ENCODE peak calls at places on chromosomes 11 and 22, in nine cellular contexts. O is heart left ventricle, Y is right atrium auricular region, C is suprapubic skin, Q is mesothelial cell of epicardium, D is transverse colon, A is colonic mucosa, J is breast epithelium, L is fibroblast of lung. T is an unnamed sample.

GRCh38 chr22:47928626-47929025 is 1166.2 kb downstream of the TBC1D22A start:
- DNase-seq in Y (peak), Q (no peak), D (no peak), L (no peak), J (no peak), A (no peak), O (no peak), C (no peak), T (no peak)

GRCh38 chr11:14422814-14423182 is 63.8 kb upstream of the RRAS2 start:
- DNase-seq in O (no peak), L (no peak), A (no peak), Q (no peak), C (no peak), J (no peak), Y (no peak), D (no peak), T (no peak)

GRCh38 chr11:2778630-2779498 is 79.1 kb upstream of the KCNQ1OT1 start:
- DNase-seq in A (peak), Q (peak), L (peak), D (peak), C (peak), J (peak), Y (peak), O (peak), T (peak)

GRCh38 chr11:128328955-128329551 is 258.3 kb downstream of the ETS1 start:
- DNase-seq in O (peak), J (no peak), A (no peak), Q (no peak), D (no peak), Y (no peak), C (no peak), L (no peak), T (no peak)

GRCh38 chr22:23289851-23290724 is 109.8 kb downstream of the BCR start:
- DNase-seq in L (peak), D (peak), O (no peak), J (no peak), Y (no peak), Q (peak), A (peak), C (no peak), T (peak)

GRCh38 chr22:17267661-17268330 is 48.6 kb upstream of the ADA2 start:
- DNase-seq in L (no peak), O (no peak), A (no peak), C (no peak), J (no peak), Y (no peak), D (no peak), Q (no peak), T (no peak)

GRCh38 chr22:30318773-30319419 is 7.8 kb downstream of the TBC1D10A start:
- DNase-seq in A (no peak), Y (no peak), J (no peak), O (no peak), C (no peak), D (no peak), Q (no peak), L (no peak), T (no peak)

GRCh38 chr11:120985718-120986569 is 38.0 kb upstream of the TBCEL start:
- DNase-seq in Q (peak), J (no peak), Y (no peak), O (no peak), A (peak), L (peak), C (no peak), D (peak), T (no peak)

GRCh38 chr22:18154821-18155390 is 4.9 kb downstream of the USP18 start:
- DNase-seq in J (no peak), D (no peak), A (no peak), C (no peak), Q (no peak), L (no peak), Y (no peak), O (no peak), T (no peak)

GRCh38 chr22:37904572-37905533 is 1.2 kb upstream of the MICALL1 start:
- DNase-seq in O (no peak), C (no peak), A (peak), Q (no peak), Y (peak), D (peak), L (peak), J (no peak), T (peak)

GRCh38 chr22:24952837-24953293 is 349 bp downstream of the KIAA1671 start:
- DNase-seq in Q (no peak), D (peak), A (peak), L (peak), C (no peak), Y (no peak), O (peak), J (peak), T (no peak)

GRCh38 chr11:101003468-101003867 is 126.1 kb downstream of the PGR start:
- DNase-seq in L (no peak), A (no peak), C (no peak), Q (no peak), O (no peak), Y (no peak), J (no peak), D (no peak), T (no peak)

GRCh38 chr11:114277637-114278341 is 18.4 kb upstream of the NNMT start:
- DNase-seq in L (no peak), O (no peak), Q (no peak), D (no peak), J (no peak), Y (no peak), C (no peak), A (no peak), T (no peak)

GRCh38 chr11:125579811-125580210 is 10.5 kb downstream of the EI24 start:
- DNase-seq in J (no peak), D (no peak), Y (no peak), L (no peak), A (no peak), Q (no peak), O (no peak), C (no peak), T (no peak)

GRCh38 chr11:30741039-30741550 is 154.9 kb upstream of the MPPED2 start:
- DNase-seq in A (no peak), Q (no peak), O (no peak), C (no peak), J (no peak), D (peak), L (peak), Y (no peak), T (no peak)

GRCh38 chr11:68641880-68642279 is 42.5 kb upstream of the GAL start:
- DNase-seq in A (no peak), Q (no peak), D (no peak), Y (no peak), J (no peak), C (no peak), O (no peak), L (no peak), T (no peak)

GRCh38 chr11:68646832-68647231 is 37.5 kb upstream of the GAL start:
- DNase-seq in L (no peak), C (no peak), O (no peak), D (no peak), Q (no peak), Y (no peak), J (no peak), A (no peak), T (no peak)

GRCh38 chr11:68643576-68643975 is 40.8 kb upstream of the GAL start:
- DNase-seq in O (no peak), D (no peak), Y (no peak), J (no peak), C (no peak), A (no peak), Q (no peak), L (peak), T (no peak)
- TF ChIP-seq CTCF in O (no peak), D (no peak), Y (no peak), J (no peak), C (no peak), A (no peak), Q (no peak), L (no peak), T (no peak)

GRCh38 chr11:76669901-76670474 is 559 bp downstream of the LRRC32 start:
- DNase-seq in L (peak), A (peak), D (no peak), C (no peak), O (peak), J (no peak), Y (no peak), Q (no peak), T (no peak)

GRCh38 chr11:76672431-76673163 is 2.0 kb upstream of the LRRC32 start:
- DNase-seq in D (peak), Y (no peak), L (no peak), J (no peak), Q (no peak), A (no peak), C (no peak), O (no peak), T (peak)

GRCh38 chr11:76671236-76671590 is 666 bp upstream of the LRRC32 start:
- DNase-seq in Q (no peak), Y (no peak), J (no peak), L (no peak), A (no peak), O (no peak), D (no peak), C (no peak), T (no peak)

GRCh38 chr11:76671626-76672309 is 1.2 kb upstream of the LRRC32 start:
- DNase-seq in J (no peak), O (no peak), L (no peak), Q (no peak), Y (no peak), C (no peak), D (no peak), A (no peak), T (no peak)

DNA sequence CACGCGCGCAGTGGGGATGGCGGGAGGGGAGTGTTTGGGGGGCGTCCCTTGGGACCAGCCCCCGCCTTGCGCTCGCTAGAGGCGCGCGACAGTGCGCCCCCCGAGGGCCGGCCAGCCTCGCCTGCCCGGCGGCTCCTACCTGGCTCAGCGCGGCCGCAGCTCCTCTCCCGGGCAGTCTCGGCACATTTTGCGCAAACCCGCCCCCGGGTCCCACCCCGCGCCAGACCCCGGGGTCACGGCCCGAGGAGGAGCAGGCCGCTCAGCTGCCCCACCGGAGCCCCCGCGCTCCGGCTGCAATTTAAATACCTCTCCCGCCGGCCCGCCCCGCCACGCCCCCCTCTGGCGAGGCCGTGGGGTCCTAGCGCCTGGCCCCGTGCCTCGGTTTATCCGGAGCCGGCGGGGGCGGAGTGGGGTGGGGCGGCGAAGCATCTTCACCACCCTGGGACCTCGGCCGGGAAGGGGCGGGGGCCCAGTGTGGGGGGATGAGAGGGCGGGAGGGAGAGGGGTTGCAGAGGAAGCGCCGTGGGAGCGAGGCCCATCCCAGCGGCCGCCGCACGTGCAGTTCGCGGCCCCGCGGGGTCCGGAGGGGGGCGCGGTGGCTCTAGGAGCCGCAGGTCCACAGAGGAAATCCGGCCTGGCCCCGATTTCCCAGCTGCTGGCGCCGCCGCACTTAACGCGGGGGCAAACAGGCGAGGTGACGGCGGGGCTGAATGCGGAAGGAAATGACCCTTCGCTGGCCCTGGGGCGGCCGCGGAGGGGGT is at the start of gene LRRC32:
- DNase-seq in J (no peak), L (no peak), D (peak), Y (no peak), A (peak), C (no peak), O (peak), Q (no peak), T (no peak)
- TF ChIP-seq CTCF in J (no peak), L (no peak), D (no peak), Y (no peak), A (no peak), C (no peak), O (no peak), Q (no peak), T (no peak)

GRCh38 chr22:26679003-26679629 is 21.7 kb downstream of the MIAT start:
- DNase-seq in A (peak), Y (peak), C (no peak), J (peak), Q (peak), L (peak), D (peak), O (peak), T (peak)

GRCh38 chr22:26677217-26677616 is 19.8 kb downstream of the MIAT start:
- DNase-seq in C (no peak), J (no peak), Y (no peak), O (no peak), A (no peak), L (no peak), Q (no peak), D (no peak), T (no peak)

GRCh38 chr22:26680485-26680884 is 23.1 kb downstream of the MIAT start:
- DNase-seq in D (no peak), O (no peak), C (no peak), A (no peak), J (no peak), Q (no peak), L (no peak), Y (no peak), T (no peak)

GRCh38 chr22:26684173-26684572 is 26.8 kb downstream of the MIAT start:
- DNase-seq in J (no peak), C (no peak), D (no peak), Q (no peak), Y (no peak), O (no peak), A (no peak), L (no peak), T (no peak)

GRCh38 chr22:26681395-26681821 is 24.0 kb downstream of the MIAT start:
- DNase-seq in C (no peak), O (no peak), L (peak), J (no peak), Y (no peak), Q (no peak), D (no peak), A (no peak), T (no peak)
- TF ChIP-seq CTCF in C (no peak), O (no peak), L (no peak), J (no peak), Y (no peak), Q (no peak), D (no peak), A (no peak), T (no peak)

GRCh38 chr11:115916596-115916995 is 412.4 kb upstream of the CADM1 start:
- DNase-seq in L (no peak), Y (no peak), O (no peak), C (no peak), A (no peak), Q (no peak), J (no peak), D (no peak), T (no peak)

GRCh38 chr11:115911656-115912055 is 407.4 kb upstream of the CADM1 start:
- DNase-seq in Y (no peak), D (no peak), L (no peak), J (no peak), Q (no peak), A (no peak), O (no peak), C (no peak), T (no peak)

GRCh38 chr11:115910379-115910778 is 406.2 kb upstream of the CADM1 start:
- DNase-seq in O (no peak), Q (no peak), J (no peak), Y (no peak), D (no peak), A (no peak), C (no peak), L (peak), T (no peak)

GRCh38 chr11:115912484-115912945 is 408.3 kb upstream of the CADM1 start:
- DNase-seq in O (no peak), D (no peak), C (no peak), Q (no peak), Y (no peak), L (no peak), J (no peak), A (no peak), T (no peak)
- TF ChIP-seq CTCF in O (no peak), D (no peak), C (no peak), Q (no peak), Y (no peak), L (no peak), J (no peak), A (no peak), T (no peak)

DNA sequence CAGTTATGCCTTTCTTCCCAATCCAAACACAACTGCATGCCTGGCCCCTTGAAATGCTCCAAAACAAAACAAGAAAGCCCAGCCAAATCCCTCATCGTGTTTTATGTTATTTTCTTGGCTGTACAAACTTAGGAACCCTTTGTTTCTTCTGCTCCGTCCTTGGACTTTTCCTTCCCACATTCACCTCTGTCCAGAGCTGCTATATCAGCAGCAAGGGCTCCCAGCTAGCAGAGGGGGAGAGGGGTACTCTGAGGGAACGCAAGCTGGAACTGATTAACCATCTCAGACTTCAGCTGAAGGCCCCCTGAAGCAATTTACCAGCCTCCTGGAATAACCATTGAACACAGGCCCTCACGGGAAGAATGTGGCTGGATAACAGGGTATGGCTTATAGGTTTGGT is 214.7 kb downstream of the TENM4 start:
- DNase-seq in Q (no peak), J (no peak), C (no peak), L (no peak), D (no peak), Y (no peak), A (no peak), O (no peak), T (no peak)
- TF ChIP-seq CTCF in Q (no peak), J (no peak), C (no peak), L (no peak), D (no peak), Y (no peak), A (no peak), O (no peak), T (no peak)

GRCh38 chr22:41848468-41848867 is 15.6 kb downstream of the SREBF2 start:
- DNase-seq in O (no peak), Q (no peak), J (no peak), A (peak), Y (peak), D (peak), L (peak), C (no peak), T (no peak)
- TF ChIP-seq CTCF in O (no peak), Q (no peak), J (no peak), A (no peak), Y (no peak), D (peak), L (no peak), C (no peak), T (no peak)

DNA sequence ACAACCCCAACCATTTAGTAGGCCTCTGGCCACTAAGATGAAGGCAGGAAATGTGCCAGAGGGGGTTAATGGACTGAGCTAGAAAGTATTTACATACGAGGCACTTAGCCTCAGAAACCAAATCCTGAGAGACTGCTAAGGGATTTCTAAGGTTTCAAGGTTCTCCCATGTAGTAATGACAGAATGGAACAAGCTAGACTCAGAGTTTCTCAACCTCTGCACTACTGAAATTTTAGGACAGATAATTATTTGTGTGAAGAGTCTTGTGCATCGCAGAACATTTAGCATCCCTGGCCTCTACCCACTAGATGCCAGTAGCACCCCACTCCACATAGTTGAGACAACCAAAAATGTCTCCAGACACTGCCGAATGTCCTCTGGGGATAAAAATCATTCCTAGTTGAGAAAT is 54.8 kb upstream of the CHRM4 start:
- DNase-seq in O (no peak), D (no peak), Q (no peak), L (no peak), J (no peak), Y (no peak), A (no peak), C (no peak), T (no peak)
- TF ChIP-seq CTCF in O (peak), D (no peak), Q (no peak), L (peak), J (no peak), Y (no peak), A (no peak), C (no peak), T (no peak)

T was measured in activated B cell treated with CpG ODN at 0.5 μM for 24 hours.